ENCODE peak calls at places on chromosomes 4 and X, in seven cellular contexts. One of them, this sample, is unnamed.

GRCh38 chrX:134558133-134558532 is 98.2 kb downstream of the HPRT1 start:
- DNase-seq in tibial artery: no peak
- DNase-seq in dorsolateral prefrontal cortex: no peak
- DNase-seq in right atrium auricular region: no peak
- DNase-seq in left ventricle myocardium inferior: no peak
- DNase-seq in prostate gland: no peak
- DNase-seq in WERI-Rb-1: no peak
- DNase-seq in this sample: no peak

GRCh38 chr4:7043521-7044414 is 596 bp downstream of the TADA2B start:
- DNase-seq in tibial artery: no peak
- DNase-seq in dorsolateral prefrontal cortex: no peak
- DNase-seq in right atrium auricular region: no peak
- DNase-seq in left ventricle myocardium inferior: peak; percentile 36
- DNase-seq in prostate gland: peak; percentile 12
- DNase-seq in WERI-Rb-1: peak; percentile 47
- DNase-seq in this sample: no peak

GRCh38 chrX:103155201-103155600 is 59.7 kb upstream of the BEX4 start:
- DNase-seq in tibial artery: no peak
- DNase-seq in dorsolateral prefrontal cortex: no peak
- DNase-seq in right atrium auricular region: no peak
- DNase-seq in left ventricle myocardium inferior: no peak
- DNase-seq in prostate gland: no peak
- DNase-seq in WERI-Rb-1: no peak
- DNase-seq in this sample: no peak

GRCh38 chrX:44621088-44621487 is 78.4 kb upstream of the FUNDC1 start:
- DNase-seq in tibial artery: peak; percentile 18
- DNase-seq in dorsolateral prefrontal cortex: no peak
- DNase-seq in right atrium auricular region: no peak
- DNase-seq in left ventricle myocardium inferior: no peak
- DNase-seq in prostate gland: peak; percentile 52
- DNase-seq in WERI-Rb-1: no peak
- DNase-seq in this sample: no peak

GRCh38 chr4:153927546-153927945 is 138.7 kb upstream of the SFRP2 start:
- DNase-seq in tibial artery: no peak
- DNase-seq in dorsolateral prefrontal cortex: no peak
- DNase-seq in right atrium auricular region: no peak
- DNase-seq in left ventricle myocardium inferior: no peak
- DNase-seq in prostate gland: no peak
- DNase-seq in WERI-Rb-1: no peak
- DNase-seq in this sample: peak; percentile 1

GRCh38 chr4:57162499-57163019 is 52.4 kb upstream of the IGFBP7 start:
- DNase-seq in tibial artery: no peak
- DNase-seq in dorsolateral prefrontal cortex: no peak
- DNase-seq in right atrium auricular region: no peak
- DNase-seq in left ventricle myocardium inferior: no peak
- DNase-seq in prostate gland: no peak
- DNase-seq in WERI-Rb-1: no peak
- DNase-seq in this sample: no peak

GRCh38 chr4:125482822-125483221 is 168.1 kb downstream of the FAT4 start:
- DNase-seq in tibial artery: no peak
- DNase-seq in dorsolateral prefrontal cortex: no peak
- DNase-seq in right atrium auricular region: no peak
- DNase-seq in left ventricle myocardium inferior: no peak
- DNase-seq in prostate gland: no peak
- DNase-seq in WERI-Rb-1: no peak
- DNase-seq in this sample: no peak

GRCh38 chr4:15552557-15553362 is 83.1 kb downstream of the CC2D2A start:
- DNase-seq in tibial artery: no peak
- DNase-seq in dorsolateral prefrontal cortex: no peak
- DNase-seq in right atrium auricular region: no peak
- DNase-seq in left ventricle myocardium inferior: no peak
- DNase-seq in prostate gland: no peak
- DNase-seq in WERI-Rb-1: no peak
- DNase-seq in this sample: no peak

GRCh38 chr4:31360786-31361185 is 640.6 kb downstream of the PCDH7 start:
- DNase-seq in tibial artery: no peak
- DNase-seq in dorsolateral prefrontal cortex: no peak
- DNase-seq in right atrium auricular region: no peak
- DNase-seq in left ventricle myocardium inferior: no peak
- DNase-seq in prostate gland: no peak
- DNase-seq in WERI-Rb-1: no peak
- DNase-seq in this sample: peak; percentile 32

GRCh38 chrX:9378980-9379696 is 85.7 kb upstream of the TBL1X start:
- DNase-seq in tibial artery: no peak
- DNase-seq in dorsolateral prefrontal cortex: no peak
- DNase-seq in right atrium auricular region: no peak
- DNase-seq in left ventricle myocardium inferior: no peak
- DNase-seq in prostate gland: no peak
- DNase-seq in WERI-Rb-1: no peak
- DNase-seq in this sample: no peak

GRCh38 chr4:186942745-186943606 is 219.3 kb upstream of the FAT1 start:
- DNase-seq in tibial artery: no peak
- DNase-seq in dorsolateral prefrontal cortex: no peak
- DNase-seq in right atrium auricular region: no peak
- DNase-seq in left ventricle myocardium inferior: no peak
- DNase-seq in prostate gland: no peak
- DNase-seq in WERI-Rb-1: no peak
- DNase-seq in this sample: no peak

GRCh38 chrX:74015379-74016019 is 288.5 kb upstream of the ZCCHC13 start:
- DNase-seq in tibial artery: peak; percentile 45
- DNase-seq in dorsolateral prefrontal cortex: peak; percentile 41
- DNase-seq in right atrium auricular region: peak; percentile 78
- DNase-seq in left ventricle myocardium inferior: peak; percentile 14
- DNase-seq in prostate gland: peak; percentile 11
- DNase-seq in WERI-Rb-1: peak; percentile 67
- DNase-seq in this sample: peak; percentile 72

GRCh38 chr4:173680278-173680677 is 150.2 kb upstream of the HAND2 start:
- DNase-seq in tibial artery: no peak
- DNase-seq in dorsolateral prefrontal cortex: no peak
- DNase-seq in right atrium auricular region: no peak
- DNase-seq in left ventricle myocardium inferior: peak; percentile 41
- DNase-seq in prostate gland: no peak
- DNase-seq in WERI-Rb-1: no peak
- DNase-seq in this sample: no peak

GRCh38 chr4:41991916-41992767 is 1.8 kb downstream of the SLC30A9 start:
- DNase-seq in tibial artery: no peak
- DNase-seq in dorsolateral prefrontal cortex: no peak
- DNase-seq in right atrium auricular region: no peak
- DNase-seq in left ventricle myocardium inferior: no peak
- DNase-seq in prostate gland: no peak
- DNase-seq in WERI-Rb-1: no peak
- DNase-seq in this sample: no peak

GRCh38 chr4:29278580-29278979 is 1441.6 kb upstream of the PCDH7 start:
- DNase-seq in tibial artery: no peak
- DNase-seq in dorsolateral prefrontal cortex: no peak
- DNase-seq in right atrium auricular region: no peak
- DNase-seq in left ventricle myocardium inferior: no peak
- DNase-seq in prostate gland: no peak
- DNase-seq in WERI-Rb-1: no peak
- DNase-seq in this sample: peak; percentile 50

GRCh38 chrX:9577555-9577954 is 112.7 kb downstream of the TBL1X start:
- DNase-seq in tibial artery: no peak
- DNase-seq in dorsolateral prefrontal cortex: no peak
- DNase-seq in right atrium auricular region: no peak
- DNase-seq in left ventricle myocardium inferior: no peak
- DNase-seq in prostate gland: no peak
- DNase-seq in WERI-Rb-1: no peak
- DNase-seq in this sample: no peak

GRCh38 chrX:6184900-6185515 is 43.7 kb downstream of the NLGN4X start:
- DNase-seq in tibial artery: no peak
- DNase-seq in dorsolateral prefrontal cortex: no peak
- DNase-seq in right atrium auricular region: no peak
- DNase-seq in left ventricle myocardium inferior: no peak
- DNase-seq in prostate gland: no peak
- DNase-seq in WERI-Rb-1: no peak
- DNase-seq in this sample: no peak

GRCh38 chr4:138772366-138772765 is 243.2 kb upstream of the NOCT start:
- DNase-seq in tibial artery: no peak
- DNase-seq in dorsolateral prefrontal cortex: no peak
- DNase-seq in right atrium auricular region: no peak
- DNase-seq in left ventricle myocardium inferior: no peak
- DNase-seq in prostate gland: no peak
- DNase-seq in WERI-Rb-1: no peak
- DNase-seq in this sample: no peak

GRCh38 chr4:83535945-83536648 is at the start of gene GPAT3:
- DNase-seq in tibial artery: peak; percentile 77
- DNase-seq in dorsolateral prefrontal cortex: peak; percentile 57
- DNase-seq in right atrium auricular region: peak; percentile 83
- DNase-seq in left ventricle myocardium inferior: peak; percentile 85
- DNase-seq in prostate gland: peak; percentile 75
- DNase-seq in WERI-Rb-1: peak; percentile 58
- DNase-seq in this sample: peak; percentile 23

DNA sequence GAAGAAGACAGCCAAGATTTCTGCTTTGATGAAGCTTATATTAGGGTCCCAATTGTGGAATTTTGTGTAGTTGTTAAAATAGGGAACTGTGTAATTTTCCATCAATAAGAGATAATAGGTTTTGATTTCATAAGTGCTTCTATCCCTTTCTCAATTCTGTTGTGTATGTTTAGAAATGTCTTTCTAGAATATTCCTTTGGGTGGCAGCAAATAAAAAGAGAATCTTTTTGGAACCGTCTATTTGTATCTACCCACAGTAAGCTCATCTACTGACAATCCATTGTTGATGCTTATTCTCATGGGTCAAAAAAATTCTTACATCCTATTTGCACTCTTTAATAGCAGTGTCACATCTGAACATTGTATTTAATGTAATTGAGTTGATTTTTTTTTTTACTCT is 61.7 kb downstream of the TMA16 start:
- DNase-seq in tibial artery: no peak
- DNase-seq in dorsolateral prefrontal cortex: no peak
- DNase-seq in right atrium auricular region: no peak
- DNase-seq in left ventricle myocardium inferior: no peak
- DNase-seq in prostate gland: no peak
- DNase-seq in WERI-Rb-1: no peak
- DNase-seq in this sample: no peak
- TF ChIP-seq CTCF in tibial artery: no peak
- TF ChIP-seq CTCF in dorsolateral prefrontal cortex: peak; percentile 64
- TF ChIP-seq CTCF in right atrium auricular region: no peak
- TF ChIP-seq CTCF in left ventricle myocardium inferior: no peak
- TF ChIP-seq CTCF in prostate gland: peak; percentile 5
- TF ChIP-seq CTCF in WERI-Rb-1: no peak
- TF ChIP-seq CTCF in this sample: no peak

GRCh38 chrX:12790878-12791252 is 347 bp upstream of the PRPS2 start:
- DNase-seq in tibial artery: no peak
- DNase-seq in dorsolateral prefrontal cortex: no peak
- DNase-seq in right atrium auricular region: no peak
- DNase-seq in left ventricle myocardium inferior: no peak
- DNase-seq in prostate gland: no peak
- DNase-seq in WERI-Rb-1: no peak
- DNase-seq in this sample: no peak
- H3K27ac ChIP-seq in tibial artery: peak overlapping the region; percentile 41
- H3K27ac ChIP-seq in dorsolateral prefrontal cortex: no peak overlapping the region
- H3K27ac ChIP-seq in right atrium auricular region: peak overlapping the region; percentile 16
- H3K27ac ChIP-seq in left ventricle myocardium inferior: no peak overlapping the region
- H3K27ac ChIP-seq in prostate gland: peak overlapping the region; percentile 47
- H3K27ac ChIP-seq in WERI-Rb-1: no peak overlapping the region
- H3K27ac ChIP-seq in this sample: no peak overlapping the region

GRCh38 chr4:24594887-24595286 is 10.5 kb upstream of the DHX15 start:
- DNase-seq in tibial artery: no peak
- DNase-seq in dorsolateral prefrontal cortex: no peak
- DNase-seq in right atrium auricular region: no peak
- DNase-seq in left ventricle myocardium inferior: no peak
- DNase-seq in prostate gland: no peak
- DNase-seq in WERI-Rb-1: no peak
- DNase-seq in this sample: peak; percentile 74

GRCh38 chr4:24595662-24596061 is 11.3 kb upstream of the DHX15 start:
- DNase-seq in tibial artery: no peak
- DNase-seq in dorsolateral prefrontal cortex: no peak
- DNase-seq in right atrium auricular region: no peak
- DNase-seq in left ventricle myocardium inferior: no peak
- DNase-seq in prostate gland: no peak
- DNase-seq in WERI-Rb-1: no peak
- DNase-seq in this sample: peak; percentile 14

GRCh38 chr4:24601121-24601520 is 16.8 kb upstream of the DHX15 start:
- DNase-seq in tibial artery: no peak
- DNase-seq in dorsolateral prefrontal cortex: no peak
- DNase-seq in right atrium auricular region: no peak
- DNase-seq in left ventricle myocardium inferior: no peak
- DNase-seq in prostate gland: no peak
- DNase-seq in WERI-Rb-1: no peak
- DNase-seq in this sample: no peak

GRCh38 chr4:24599275-24599674 is 14.9 kb upstream of the DHX15 start:
- DNase-seq in tibial artery: no peak
- DNase-seq in dorsolateral prefrontal cortex: no peak
- DNase-seq in right atrium auricular region: no peak
- DNase-seq in left ventricle myocardium inferior: no peak
- DNase-seq in prostate gland: no peak
- DNase-seq in WERI-Rb-1: no peak
- DNase-seq in this sample: no peak

GRCh38 chr4:24598025-24598424 is 13.7 kb upstream of the DHX15 start:
- DNase-seq in tibial artery: no peak
- DNase-seq in dorsolateral prefrontal cortex: no peak
- DNase-seq in right atrium auricular region: no peak
- DNase-seq in left ventricle myocardium inferior: no peak
- DNase-seq in prostate gland: peak; percentile 56
- DNase-seq in WERI-Rb-1: no peak
- DNase-seq in this sample: peak; percentile 16
- H3K4me3 ChIP-seq in tibial artery: no peak overlapping the region
- H3K4me3 ChIP-seq in dorsolateral prefrontal cortex: no peak overlapping the region
- H3K4me3 ChIP-seq in right atrium auricular region: no peak overlapping the region
- H3K4me3 ChIP-seq in left ventricle myocardium inferior: no peak overlapping the region
- H3K4me3 ChIP-seq in prostate gland: no peak overlapping the region
- H3K4me3 ChIP-seq in WERI-Rb-1: no peak overlapping the region
- H3K4me3 ChIP-seq in this sample: no peak overlapping the region

GRCh38 chrX:119986203-119986602 is 42.7 kb upstream of the NKAP start:
- DNase-seq in tibial artery: no peak
- DNase-seq in dorsolateral prefrontal cortex: no peak
- DNase-seq in right atrium auricular region: no peak
- DNase-seq in left ventricle myocardium inferior: no peak
- DNase-seq in prostate gland: no peak
- DNase-seq in WERI-Rb-1: no peak
- DNase-seq in this sample: no peak

GRCh38 chrX:119983494-119983893 is 39.9 kb upstream of the NKAP start:
- DNase-seq in tibial artery: no peak
- DNase-seq in dorsolateral prefrontal cortex: no peak
- DNase-seq in right atrium auricular region: no peak
- DNase-seq in left ventricle myocardium inferior: no peak
- DNase-seq in prostate gland: no peak
- DNase-seq in WERI-Rb-1: no peak
- DNase-seq in this sample: no peak

GRCh38 chrX:119981286-119982070 is 37.9 kb upstream of the NKAP start:
- DNase-seq in tibial artery: no peak
- DNase-seq in dorsolateral prefrontal cortex: no peak
- DNase-seq in right atrium auricular region: no peak
- DNase-seq in left ventricle myocardium inferior: no peak
- DNase-seq in prostate gland: no peak
- DNase-seq in WERI-Rb-1: peak; percentile 33
- DNase-seq in this sample: peak; percentile 9

GRCh38 chrX:119984652-119985051 is 41.1 kb upstream of the NKAP start:
- DNase-seq in tibial artery: no peak
- DNase-seq in dorsolateral prefrontal cortex: no peak
- DNase-seq in right atrium auricular region: no peak
- DNase-seq in left ventricle myocardium inferior: no peak
- DNase-seq in prostate gland: no peak
- DNase-seq in WERI-Rb-1: peak; percentile 27
- DNase-seq in this sample: no peak

DNA sequence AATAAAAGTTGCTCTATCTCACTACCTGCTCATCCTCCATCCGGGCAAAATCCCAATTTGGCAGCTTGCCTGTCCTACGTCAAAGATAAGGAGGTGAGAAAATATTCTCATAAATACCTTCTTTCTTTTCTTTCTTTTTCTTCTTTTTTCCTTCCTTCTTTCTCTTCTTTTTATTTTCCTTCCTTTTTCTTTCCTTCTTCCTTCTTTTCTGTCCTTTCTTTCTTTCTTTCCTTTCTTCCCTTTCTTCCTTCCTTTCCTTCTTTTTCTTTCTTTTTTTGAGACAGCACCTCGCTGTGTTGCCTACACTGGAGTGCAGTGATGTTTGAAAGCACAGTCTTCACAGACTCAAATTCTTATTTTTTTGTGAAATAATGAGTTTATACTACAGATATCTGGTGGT is 38.6 kb upstream of the NKAP start:
- DNase-seq in tibial artery: no peak
- DNase-seq in dorsolateral prefrontal cortex: no peak
- DNase-seq in right atrium auricular region: no peak
- DNase-seq in left ventricle myocardium inferior: no peak
- DNase-seq in prostate gland: no peak
- DNase-seq in WERI-Rb-1: no peak
- DNase-seq in this sample: no peak
- TF ChIP-seq CTCF in tibial artery: no peak
- TF ChIP-seq CTCF in dorsolateral prefrontal cortex: no peak
- TF ChIP-seq CTCF in right atrium auricular region: no peak
- TF ChIP-seq CTCF in left ventricle myocardium inferior: no peak
- TF ChIP-seq CTCF in prostate gland: no peak
- TF ChIP-seq CTCF in WERI-Rb-1: no peak
- TF ChIP-seq CTCF in this sample: no peak